ENCODE peak calls at places on chromosome 10, in ten cellular contexts. R is Karpas-422; D is mammary epithelial cell; C is CD4-positive, alpha-beta T cell; N is cardiac muscle cell; S is sigmoid colon; W is breast epithelium; V is A549; O is K562; M is fibroblast of lung. X is an unnamed sample.

GRCh38 chr10:131076341-131076740 is 235.2 kb downstream of the TCERG1L start:
- DNase-seq in R (no peak), D (no peak), C (no peak), N (no peak), S (peak; percentile 56), W (no peak), V (no peak), O (no peak), M (no peak), X (no peak)

GRCh38 chr10:12960939-12961338 is 40.6 kb downstream of the CCDC3 start:
- DNase-seq in R (no peak), D (no peak), C (no peak), N (no peak), S (no peak), W (no peak), V (no peak), O (no peak), M (no peak), X (peak; percentile 70)

GRCh38 chr10:117250409-117250808 is 9.5 kb downstream of the SLC18A2 start:
- DNase-seq in R (no peak), D (no peak), C (no peak), N (no peak), S (no peak), W (no peak), V (no peak), O (no peak), M (no peak), X (no peak)

GRCh38 chr10:47336387-47337134 is 11.6 kb upstream of the RBP3 start:
- DNase-seq in R (no peak), D (no peak), C (no peak), N (no peak), S (no peak), W (no peak), V (no peak), O (peak; percentile 43), M (peak; percentile 8), X (peak; percentile 40)

GRCh38 chr10:100496567-100496966 is 23.1 kb downstream of the SEC31B start:
- DNase-seq in R (no peak), D (no peak), C (no peak), N (no peak), S (no peak), W (no peak), V (no peak), O (no peak), M (no peak), X (no peak)

GRCh38 chr10:60883187-60883586 is 60.8 kb downstream of the RHOBTB1 start:
- DNase-seq in R (peak; percentile 68), D (peak; percentile 19), C (no peak), N (peak; percentile 51), S (no peak), W (no peak), V (peak; percentile 55), O (peak; percentile 41), M (peak; percentile 22), X (no peak)

GRCh38 chr10:24750695-24751094 is 27.0 kb upstream of the ARHGAP21 start:
- DNase-seq in R (no peak), D (no peak), C (no peak), N (no peak), S (no peak), W (no peak), V (no peak), O (no peak), M (no peak), X (no peak)

GRCh38 chr10:4127518-4128315 is 342.7 kb upstream of the KLF6 start:
- DNase-seq in R (peak; percentile 83), D (no peak), C (no peak), N (no peak), S (no peak), W (no peak), V (no peak), O (no peak), M (no peak), X (no peak)

GRCh38 chr10:102657984-102658724 is 13.9 kb downstream of the TRIM8 start:
- DNase-seq in R (no peak), D (no peak), C (no peak), N (peak; percentile 71), S (peak; percentile 75), W (peak; percentile 71), V (no peak), O (no peak), M (no peak), X (no peak)

GRCh38 chr10:102660891-102661613 is 16.8 kb downstream of the TRIM8 start:
- DNase-seq in R (peak; percentile 63), D (no peak), C (peak; percentile 46), N (peak; percentile 81), S (peak; percentile 84), W (no peak), V (no peak), O (peak; percentile 66), M (peak; percentile 62), X (no peak)

GRCh38 chr10:102658802-102659201 is 14.5 kb downstream of the TRIM8 start:
- DNase-seq in R (no peak), D (no peak), C (no peak), N (no peak), S (no peak), W (no peak), V (no peak), O (no peak), M (no peak), X (no peak)

GRCh38 chr10:102657451-102657850 is 13.2 kb downstream of the TRIM8 start:
- DNase-seq in R (no peak), D (no peak), C (no peak), N (no peak), S (no peak), W (no peak), V (no peak), O (no peak), M (no peak), X (no peak)

DNA sequence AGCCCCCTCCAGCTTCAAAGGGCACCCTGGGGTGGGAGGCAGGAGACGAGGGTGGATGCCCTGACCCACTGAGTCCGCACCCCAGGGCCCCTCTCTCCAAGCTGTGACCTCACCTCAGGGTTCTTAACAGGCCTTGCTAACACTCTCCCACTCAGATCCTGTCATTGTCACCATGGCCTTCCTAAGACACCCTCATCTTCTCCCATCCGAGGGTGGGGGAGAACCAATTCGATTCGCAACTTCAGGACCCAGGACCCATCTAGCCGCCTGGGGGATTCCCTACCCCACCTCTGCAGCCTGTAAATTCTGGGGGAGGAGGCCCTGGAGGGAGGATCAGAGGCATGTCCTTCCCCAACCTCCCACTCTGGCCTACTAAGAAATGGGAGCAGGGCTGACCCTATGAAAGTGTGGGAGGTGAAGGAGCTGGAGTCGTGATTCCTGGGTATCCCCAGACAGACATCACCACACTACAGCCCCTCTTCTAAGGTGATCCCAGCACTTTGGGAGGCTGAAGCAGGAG is 17.4 kb downstream of the TRIM8 start:
- DNase-seq in R (no peak), D (no peak), C (no peak), N (no peak), S (no peak), W (no peak), V (no peak), O (no peak), M (no peak), X (no peak)
- H3K27ac ChIP-seq in R (no peak overlapping the region), D (no peak overlapping the region), C (no peak overlapping the region), N (no peak overlapping the region), S (peak overlapping the region; percentile 8), W (peak overlapping the region; percentile 71), V (no peak overlapping the region), O (no peak overlapping the region), M (no peak overlapping the region), X (no peak overlapping the region)

GRCh38 chr10:94146746-94147145 is 153.0 kb downstream of the PLCE1 start:
- DNase-seq in R (no peak), D (no peak), C (no peak), N (no peak), S (no peak), W (no peak), V (no peak), O (no peak), M (no peak), X (no peak)

GRCh38 chr10:94149702-94150101 is 156.0 kb downstream of the PLCE1 start:
- DNase-seq in R (no peak), D (no peak), C (no peak), N (no peak), S (no peak), W (no peak), V (no peak), O (no peak), M (no peak), X (no peak)

GRCh38 chr10:94150541-94151184 is 156.9 kb downstream of the PLCE1 start:
- DNase-seq in R (no peak), D (no peak), C (no peak), N (no peak), S (no peak), W (no peak), V (no peak), O (no peak), M (no peak), X (no peak)

DNA sequence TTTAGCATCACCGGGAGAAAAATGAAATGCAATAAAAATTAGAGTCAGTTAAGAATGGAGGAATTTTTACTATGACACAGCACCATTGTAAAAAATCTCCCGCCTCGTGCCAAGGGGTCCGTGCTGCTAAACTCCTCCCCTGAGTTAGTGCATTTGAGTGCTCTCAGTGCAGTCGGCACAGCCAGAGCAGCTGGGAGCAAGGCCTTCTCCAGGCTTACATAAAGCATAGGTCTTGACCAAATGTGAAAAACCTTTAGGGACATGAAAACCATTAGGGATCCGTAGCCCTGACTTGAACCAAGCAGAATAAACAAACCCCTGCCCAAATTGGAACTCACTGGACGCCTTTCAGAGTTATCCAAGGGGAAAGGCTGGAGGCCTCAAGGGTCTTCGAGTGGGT is 152.6 kb downstream of the PLCE1 start:
- DNase-seq in R (no peak), D (no peak), C (no peak), N (no peak), S (no peak), W (no peak), V (no peak), O (no peak), M (no peak), X (no peak)
- H3K27ac ChIP-seq in R (no peak overlapping the region), D (no peak overlapping the region), C (no peak overlapping the region), N (no peak overlapping the region), S (no peak overlapping the region), W (no peak overlapping the region), V (no peak overlapping the region), O (no peak overlapping the region), M (no peak overlapping the region), X (peak overlapping the region; percentile 73)

GRCh38 chr10:112954974-112955735 is 5.1 kb downstream of the TCF7L2 start:
- DNase-seq in R (no peak), D (no peak), C (no peak), N (no peak), S (no peak), W (no peak), V (no peak), O (no peak), M (no peak), X (no peak)
- H3K27ac ChIP-seq in R (no peak overlapping the region), D (peak overlapping the region; percentile 60), C (no peak overlapping the region), N (peak overlapping the region; percentile 64), S (peak overlapping the region; percentile 97), W (peak overlapping the region; percentile 21), V (peak overlapping the region; percentile 98), O (no peak overlapping the region), M (peak overlapping the region; percentile 98), X (peak overlapping the region; percentile 62)

GRCh38 chr10:34473174-34474059 is 341.7 kb downstream of the PARD3 start:
- DNase-seq in R (no peak), D (peak; percentile 32), C (no peak), N (peak; percentile 3), S (no peak), W (no peak), V (peak; percentile 87), O (no peak), M (no peak), X (no peak)

GRCh38 chr10:34475222-34475621 is 339.9 kb downstream of the PARD3 start:
- DNase-seq in R (no peak), D (no peak), C (no peak), N (no peak), S (no peak), W (no peak), V (no peak), O (no peak), M (peak; percentile 11), X (no peak)

GRCh38 chr10:34474555-34474954 is 340.5 kb downstream of the PARD3 start:
- DNase-seq in R (no peak), D (no peak), C (no peak), N (no peak), S (no peak), W (no peak), V (no peak), O (no peak), M (no peak), X (no peak)

GRCh38 chr10:34476607-34477006 is 338.5 kb downstream of the PARD3 start:
- DNase-seq in R (no peak), D (peak; percentile 32), C (no peak), N (no peak), S (no peak), W (no peak), V (no peak), O (no peak), M (no peak), X (no peak)

GRCh38 chr10:34474060-34474376 is 341.1 kb downstream of the PARD3 start:
- DNase-seq in R (no peak), D (peak; percentile 77), C (no peak), N (peak; percentile 64), S (no peak), W (no peak), V (peak; percentile 95), O (no peak), M (peak; percentile 21), X (no peak)
- H3K27ac ChIP-seq in R (no peak overlapping the region), D (peak overlapping the region; percentile 46), C (no peak overlapping the region), N (no peak overlapping the region), S (no peak overlapping the region), W (no peak overlapping the region), V (peak overlapping the region; percentile 83), O (no peak overlapping the region), M (no peak overlapping the region), X (no peak overlapping the region)